ENCODE peak calls at places on chromosomes 3 and 15, in ten cellular contexts. P is foreskin fibroblast, T is OCI-LY7, B is AG04450, G is nephron progenitor cell, F is A549, V is fibroblast of villous mesenchyme, Y is cardiac fibroblast, Q is retinal pigment epithelial cell, H is lower leg skin. M is an unnamed sample.

GRCh38 chr3:11154036-11154952 is at the start of gene HRH1:
- DNase-seq in P (peak; percentile 31), T (no peak), B (no peak), G (peak; percentile 69), F (peak; percentile 31), V (peak; percentile 28), Y (peak; percentile 41), Q (no peak), H (no peak), M (peak; percentile 40)

GRCh38 chr15:41640985-41641384 is 19.2 kb upstream of the MGA start:
- DNase-seq in P (no peak), T (no peak), B (no peak), G (no peak), F (no peak), V (no peak), Y (no peak), Q (no peak), H (no peak), M (no peak)

GRCh38 chr3:186070550-186070949 is 38.3 kb downstream of the ETV5 start:
- DNase-seq in P (peak; percentile 16), T (no peak), B (no peak), G (no peak), F (no peak), V (no peak), Y (no peak), Q (no peak), H (no peak), M (no peak)

GRCh38 chr3:56055616-56056350 is 412.5 kb downstream of the ERC2 start:
- DNase-seq in P (no peak), T (no peak), B (no peak), G (no peak), F (no peak), V (no peak), Y (no peak), Q (no peak), H (no peak), M (no peak)

GRCh38 chr3:193016437-193016887 is 98.8 kb upstream of the MB21D2 start:
- DNase-seq in P (peak; percentile 5), T (no peak), B (no peak), G (no peak), F (no peak), V (no peak), Y (peak; percentile 23), Q (peak; percentile 24), H (no peak), M (no peak)

GRCh38 chr3:80350771-80351170 is 583.0 kb upstream of the ROBO1 start:
- DNase-seq in P (no peak), T (no peak), B (no peak), G (no peak), F (no peak), V (no peak), Y (peak; percentile 34), Q (no peak), H (no peak), M (no peak)

GRCh38 chr3:124552224-124552623 is 178.0 kb upstream of the UMPS start:
- DNase-seq in P (no peak), T (no peak), B (no peak), G (no peak), F (peak; percentile 64), V (no peak), Y (no peak), Q (no peak), H (no peak), M (no peak)

GRCh38 chr3:66539466-66539989 is 38.7 kb upstream of the LRIG1 start:
- DNase-seq in P (no peak), T (no peak), B (no peak), G (no peak), F (no peak), V (no peak), Y (no peak), Q (no peak), H (no peak), M (no peak)

GRCh38 chr3:56787784-56788256 is 13.9 kb downstream of the ARHGEF3 start:
- DNase-seq in P (no peak), T (no peak), B (no peak), G (no peak), F (no peak), V (no peak), Y (no peak), Q (no peak), H (peak; percentile 82), M (no peak)

GRCh38 chr3:159763466-159764210 is 225.0 kb upstream of the IL12A start:
- DNase-seq in P (peak; percentile 93), T (no peak), B (peak; percentile 54), G (peak; percentile 81), F (peak; percentile 88), V (peak; percentile 91), Y (peak; percentile 86), Q (no peak), H (peak; percentile 94), M (peak; percentile 81)

GRCh38 chr3:159765860-159766294 is 222.8 kb upstream of the IL12A start:
- DNase-seq in P (no peak), T (no peak), B (no peak), G (no peak), F (no peak), V (no peak), Y (no peak), Q (no peak), H (no peak), M (no peak)

GRCh38 chr3:159764211-159765024 is 224.2 kb upstream of the IL12A start:
- DNase-seq in P (peak; percentile 90), T (no peak), B (peak; percentile 24), G (peak; percentile 46), F (peak; percentile 78), V (peak; percentile 79), Y (peak; percentile 87), Q (no peak), H (peak; percentile 90), M (peak; percentile 65)

GRCh38 chr3:159766563-159767185 is 222.0 kb upstream of the IL12A start:
- DNase-seq in P (peak; percentile 72), T (no peak), B (no peak), G (no peak), F (peak; percentile 69), V (no peak), Y (peak; percentile 59), Q (no peak), H (no peak), M (no peak)

DNA sequence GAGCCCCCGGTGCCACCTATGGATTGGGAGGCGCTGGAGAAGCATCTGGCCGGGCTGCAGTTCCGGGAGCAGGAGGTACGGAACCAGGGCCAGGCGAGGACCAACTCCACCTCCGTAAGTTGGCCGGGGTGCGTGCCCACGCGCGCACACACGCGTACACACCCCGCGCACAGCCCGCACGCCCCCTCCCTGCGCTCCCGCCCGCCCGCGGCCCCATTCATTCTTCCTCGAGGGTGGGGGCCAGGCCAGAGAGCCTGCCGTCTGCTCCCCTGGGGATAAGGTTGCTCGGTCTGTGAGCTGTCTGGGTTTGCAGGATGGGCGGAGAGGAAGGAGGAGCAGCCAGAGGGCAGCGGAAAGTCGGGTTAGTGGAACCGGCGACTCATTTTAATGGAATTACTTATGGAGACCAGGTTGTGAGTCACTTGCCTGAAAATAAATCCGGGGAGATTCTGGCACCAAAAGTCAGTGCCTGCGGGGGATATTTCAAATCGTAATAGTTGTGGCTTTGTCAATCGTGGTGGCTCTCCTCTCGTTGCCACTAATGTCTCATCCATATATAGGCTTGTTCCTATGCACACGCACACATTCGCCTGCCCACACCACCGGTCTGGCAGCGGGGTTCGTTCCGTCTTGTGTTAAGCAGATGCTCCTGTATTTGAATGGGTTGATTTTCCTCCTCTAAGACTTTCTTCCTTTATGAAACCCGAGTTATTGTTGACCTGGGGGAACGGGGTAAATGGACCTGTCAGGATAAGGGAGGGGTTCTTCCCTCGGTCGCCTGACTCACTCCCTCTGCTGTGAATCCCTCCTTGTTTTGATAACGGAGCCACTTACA is 223.4 kb upstream of the IL12A start:
- DNase-seq in P (peak; percentile 99), T (no peak), B (peak; percentile 87), G (peak; percentile 63), F (peak; percentile 86), V (peak; percentile 95), Y (peak; percentile 99), Q (peak; percentile 85), H (peak; percentile 95), M (peak; percentile 65)
- TF ChIP-seq CTCF in P (no peak), T (no peak), B (no peak), G (no peak), F (no peak), V (no peak), Y (no peak), Q (no peak), H (no peak), M (no peak)

DNA sequence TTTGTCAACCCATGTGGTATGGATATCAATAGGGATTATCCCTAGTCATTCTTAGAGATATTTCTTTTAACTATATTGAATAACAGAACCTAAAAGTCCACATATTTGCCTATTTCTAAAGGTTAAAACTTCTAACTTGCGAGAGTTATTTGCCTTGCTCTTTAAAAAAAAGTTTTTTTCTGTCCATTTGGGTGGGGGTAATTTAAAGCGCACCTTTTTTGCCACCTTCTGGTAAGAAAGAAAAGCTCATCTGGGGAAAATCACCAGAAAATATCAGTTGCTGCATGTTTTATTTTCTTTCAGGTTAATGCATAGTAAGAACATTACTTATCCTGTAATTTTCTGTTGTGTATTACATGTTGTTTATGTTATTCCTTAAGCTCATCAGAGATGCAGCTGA is 242.0 kb upstream of the GOLGA6L4 start:
- DNase-seq in P (no peak), T (peak; percentile 12), B (no peak), G (no peak), F (no peak), V (no peak), Y (no peak), Q (no peak), H (no peak), M (no peak)
- TF ChIP-seq CTCF in P (no peak), T (peak; percentile 57), B (peak; percentile 26), G (no peak), F (no peak), V (no peak), Y (peak; percentile 9), Q (peak; percentile 16), H (no peak), M (no peak)

GRCh38 chr3:100737334-100737733 is 28.0 kb downstream of the TFG start:
- DNase-seq in P (peak; percentile 49), T (peak; percentile 7), B (no peak), G (no peak), F (peak; percentile 9), V (peak; percentile 16), Y (peak; percentile 37), Q (no peak), H (no peak), M (no peak)
- TF ChIP-seq CTCF in P (peak; percentile 38), T (peak; percentile 67), B (peak; percentile 53), G (peak; percentile 31), F (peak; percentile 57), V (peak; percentile 26), Y (peak; percentile 25), Q (peak; percentile 56), H (no peak), M (no peak)

DNA sequence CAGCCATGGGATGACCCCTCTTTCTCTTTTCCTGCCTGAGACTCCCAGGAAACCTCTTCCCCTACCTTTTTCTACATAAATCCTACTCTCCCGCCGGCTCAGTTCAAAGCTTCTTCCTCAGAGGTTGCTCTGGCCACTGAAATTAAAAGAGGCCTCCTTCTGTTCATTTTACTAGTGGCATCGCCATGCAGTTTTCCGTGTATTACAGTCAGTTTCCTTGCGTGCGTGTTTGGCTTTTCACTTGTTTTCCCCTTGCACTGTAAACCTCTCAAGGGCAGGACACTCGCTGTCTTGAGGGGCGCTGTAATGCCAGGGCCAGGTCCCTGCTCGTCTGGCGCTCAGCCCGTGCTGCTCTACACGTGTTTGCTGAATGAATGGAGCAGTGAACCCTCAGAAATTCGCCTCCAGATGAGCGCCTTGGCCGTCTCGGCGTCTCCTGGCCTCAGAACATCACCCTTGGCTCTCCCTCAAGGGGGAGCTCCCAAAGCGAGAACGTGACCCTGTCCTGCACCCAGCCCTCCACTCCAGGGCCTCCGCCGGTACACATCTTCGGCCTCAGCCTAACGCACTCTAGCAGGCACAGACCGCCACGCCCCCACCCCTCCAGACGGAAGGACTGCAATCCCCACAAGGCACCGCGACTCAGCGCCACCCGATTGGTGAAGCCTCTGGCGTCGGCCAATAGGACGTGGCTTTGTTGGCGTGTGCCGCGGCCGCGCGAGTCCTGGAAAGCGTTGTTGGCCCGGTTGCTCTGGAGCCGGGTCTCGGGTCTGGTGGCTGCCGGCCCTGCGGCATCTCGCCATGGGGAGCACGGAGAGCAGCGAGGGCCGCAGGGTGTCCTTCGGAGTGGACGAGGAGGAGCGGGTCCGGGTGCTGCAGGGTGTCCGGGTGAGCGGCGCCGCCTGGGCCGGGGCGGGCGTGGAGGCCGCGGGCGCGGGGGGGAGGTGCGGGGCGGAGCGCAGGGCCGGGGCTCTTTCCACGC is at the start of gene CHCHD6:
- DNase-seq in P (peak; percentile 98), T (peak; percentile 97), B (peak; percentile 91), G (peak; percentile 98), F (peak; percentile 97), V (peak; percentile 95), Y (peak; percentile 95), Q (peak; percentile 81), H (peak; percentile 99), M (peak; percentile 97)
- TF ChIP-seq CTCF in P (no peak), T (peak; percentile 46), B (peak; percentile 32), G (no peak), F (peak; percentile 30), V (peak; percentile 20), Y (no peak), Q (peak; percentile 21), H (no peak), M (no peak)